ENCODE peak calls at places on chromosomes 12 and 14, in eight cellular contexts. J is fibroblast of mammary gland, B is HepG2, V is transverse colon, Q is IMR-90, Y is RWPE2, M is fibroblast of pulmonary artery, O is tibial nerve. P is an unnamed sample.

GRCh38 chr14:88245321-88245720 is 77.7 kb downstream of the KCNK10 start:
- DNase-seq in J (peak), Q (no peak), V (no peak), M (no peak), B (no peak), Y (no peak), O (no peak), P (no peak)

GRCh38 chr14:60655898-60656754 is 6.8 kb upstream of the SIX1 start:
- DNase-seq in Y (no peak), O (no peak), J (no peak), B (no peak), V (no peak), Q (peak), M (no peak), P (no peak)

GRCh38 chr14:29759521-29760340 is 167.9 kb downstream of the PRKD1 start:
- DNase-seq in V (no peak), J (no peak), Y (no peak), M (no peak), B (no peak), Q (no peak), O (no peak), P (no peak)

GRCh38 chr14:26870722-26871121 is 272.9 kb upstream of the NOVA1 start:
- DNase-seq in J (no peak), B (no peak), M (no peak), Y (no peak), Q (no peak), V (no peak), O (no peak), P (no peak)

GRCh38 chr12:30928356-30929264 is 2.1 kb downstream of the TSPAN11 start:
- DNase-seq in O (no peak), M (no peak), V (no peak), B (no peak), Q (no peak), J (no peak), Y (no peak), P (no peak)

GRCh38 chr12:98154850-98155249 is 360.5 kb upstream of the TMPO start:
- DNase-seq in Q (no peak), J (peak), V (no peak), Y (no peak), O (no peak), B (peak), M (peak), P (peak)

GRCh38 chr14:90781344-90781761 is 34.9 kb downstream of the TTC7B start:
- DNase-seq in Y (peak), O (no peak), B (no peak), V (no peak), M (peak), J (peak), Q (peak), P (peak)

GRCh38 chr12:52398176-52398575 is 8.0 kb downstream of the KRT82 start:
- DNase-seq in Y (no peak), B (no peak), Q (no peak), J (peak), O (no peak), V (no peak), M (no peak), P (no peak)

GRCh38 chr14:24858052-24858451 is 191.9 kb downstream of the STXBP6 start:
- DNase-seq in Q (no peak), V (no peak), O (no peak), M (no peak), J (no peak), Y (no peak), B (no peak), P (no peak)

GRCh38 chr12:89556976-89557375 is 31.1 kb upstream of the POC1B start:
- DNase-seq in B (peak), J (no peak), Q (peak), Y (no peak), M (no peak), V (no peak), O (no peak), P (no peak)

GRCh38 chr14:52700701-52701172 is 5.4 kb upstream of the ERO1A start:
- DNase-seq in J (peak), V (no peak), Y (no peak), B (peak), M (peak), O (no peak), Q (peak), P (peak)

GRCh38 chr12:69534389-69534822 is 50.9 kb upstream of the CCT2 start:
- DNase-seq in O (peak), M (peak), Y (peak), V (peak), Q (peak), B (peak), J (peak), P (peak)

GRCh38 chr14:51095854-51096823 is 1.2 kb upstream of the TRIM9 start:
- DNase-seq in O (peak), Q (peak), J (peak), B (no peak), M (peak), Y (no peak), V (peak), P (peak)

GRCh38 chr14:99360774-99361595 is 89.0 kb upstream of the BCL11B start:
- DNase-seq in O (no peak), J (no peak), M (no peak), B (peak), Q (no peak), V (no peak), Y (no peak), P (no peak)

GRCh38 chr12:14988035-14988434 is 15.2 kb downstream of the PDE6H start:
- DNase-seq in Q (no peak), J (no peak), O (no peak), B (no peak), V (no peak), M (no peak), Y (no peak), P (no peak)

GRCh38 chr12:131117438-131118245 is 163.9 kb downstream of the ADGRD1 start:
- DNase-seq in Y (no peak), Q (no peak), V (no peak), O (no peak), M (no peak), J (no peak), B (no peak), P (no peak)

GRCh38 chr12:66241061-66242043 is 52.3 kb downstream of the IRAK3 start:
- DNase-seq in Q (peak), Y (no peak), V (no peak), J (peak), M (peak), O (no peak), B (no peak), P (peak)

GRCh38 chr14:46300765-46301164 is 350.8 kb downstream of the RPL10L start:
- DNase-seq in O (no peak), M (no peak), Q (no peak), B (no peak), J (no peak), Y (no peak), V (no peak), P (no peak)

GRCh38 chr12:58681730-58682129 is 238.6 kb downstream of the LRIG3 start:
- DNase-seq in Y (no peak), Q (no peak), V (no peak), B (no peak), J (no peak), M (no peak), O (no peak), P (no peak)

GRCh38 chr14:103613517-103613916 is 15.5 kb upstream of the KLC1 start:
- DNase-seq in Y (no peak), V (peak), B (peak), J (peak), M (peak), Q (no peak), O (no peak), P (peak)
- TF ChIP-seq CTCF in Y (peak), V (no peak), B (peak), J (peak), M (peak), Q (peak), O (no peak), P (peak)

GRCh38 chr12:13536219-13536910 is 339.8 kb downstream of the EMP1 start:
- DNase-seq in O (no peak), V (no peak), J (no peak), Y (no peak), B (no peak), Q (no peak), M (no peak), P (no peak)

GRCh38 chr12:13538136-13538535 is 341.6 kb downstream of the EMP1 start:
- DNase-seq in Q (no peak), O (no peak), Y (no peak), J (no peak), M (no peak), B (no peak), V (peak), P (no peak)

GRCh38 chr12:13534242-13534641 is 337.7 kb downstream of the EMP1 start:
- DNase-seq in O (no peak), Y (no peak), J (no peak), M (no peak), B (no peak), Q (no peak), V (no peak), P (no peak)

GRCh38 chr12:13537623-13538022 is 341.1 kb downstream of the EMP1 start:
- DNase-seq in V (no peak), J (no peak), B (no peak), M (no peak), Y (no peak), O (no peak), Q (no peak), P (no peak)

DNA sequence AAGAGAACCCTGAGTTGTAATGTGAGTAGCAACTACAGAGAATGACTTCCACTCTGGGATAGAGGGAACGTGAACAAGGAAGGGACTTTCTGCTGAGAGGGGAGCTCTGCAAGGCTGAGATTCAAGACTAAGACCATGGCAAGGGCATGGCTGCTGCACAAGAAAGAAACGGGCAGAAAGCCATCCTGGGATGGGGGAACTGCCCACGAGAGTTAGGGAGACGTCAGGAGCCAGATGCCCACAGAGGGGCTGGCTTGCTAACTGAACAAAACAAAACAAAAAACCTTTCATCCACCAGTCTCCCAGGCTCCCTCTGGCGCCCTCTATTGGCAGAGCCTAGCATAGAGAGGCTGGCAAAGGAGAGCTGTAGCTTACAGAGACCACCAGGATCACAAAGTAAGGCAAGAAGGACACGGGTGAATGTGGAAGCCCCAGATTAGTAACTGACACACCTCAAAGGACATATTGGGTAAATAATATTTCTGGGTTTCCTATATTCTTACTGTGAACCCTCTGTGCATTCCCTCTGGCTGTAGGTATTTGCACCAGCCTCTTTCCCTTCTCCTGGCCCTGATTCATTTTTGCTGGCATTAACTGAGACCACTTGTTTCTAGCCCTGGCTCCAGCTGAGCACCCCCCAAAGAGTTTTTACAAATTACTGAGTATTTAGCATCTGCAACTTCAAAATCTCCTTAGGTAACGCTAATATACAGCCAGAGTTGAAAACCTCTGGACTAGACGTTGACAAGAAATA is 338.3 kb downstream of the EMP1 start:
- DNase-seq in V (peak), M (peak), Q (peak), O (peak), B (peak), Y (no peak), J (peak), P (peak)
- H3K4me3 ChIP-seq in V (no peak), M (peak), Q (peak), O (peak), B (no peak), Y (no peak), J (no peak), P (no peak)

DNA sequence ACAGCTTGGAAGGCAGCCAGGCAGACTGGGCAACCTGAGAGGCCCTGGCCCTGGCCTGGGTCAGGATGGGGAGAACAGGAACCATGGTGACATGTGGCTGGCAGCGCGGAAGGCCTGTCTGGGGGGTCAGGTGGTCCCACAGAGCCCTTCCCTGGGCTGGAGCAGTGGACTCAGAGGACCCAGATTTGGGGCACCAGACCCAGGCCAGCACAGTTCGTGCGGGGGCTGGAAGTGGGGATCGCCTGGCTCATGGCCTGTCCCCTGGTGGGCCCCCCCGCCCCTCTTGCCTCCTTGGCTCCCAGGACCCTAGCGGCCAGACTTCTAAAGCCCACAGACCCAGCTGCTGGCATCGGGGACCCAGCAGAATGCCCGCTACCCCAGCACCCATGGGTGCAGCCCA is 21.4 kb downstream of the MTA1 start:
- DNase-seq in Y (no peak), M (no peak), V (no peak), J (no peak), O (no peak), Q (no peak), B (no peak), P (no peak)
- TF ChIP-seq CTCF in Y (no peak), M (no peak), V (no peak), J (no peak), O (no peak), Q (no peak), B (no peak), P (no peak)

GRCh38 chr12:1517734-1518485 is 76.5 kb downstream of the FBXL14 start:
- DNase-seq in Q (no peak), O (no peak), M (no peak), Y (peak), V (no peak), J (no peak), B (no peak), P (no peak)

GRCh38 chr12:1518763-1519516 is 75.4 kb downstream of the FBXL14 start:
- DNase-seq in V (no peak), J (peak), B (peak), Q (peak), Y (peak), O (no peak), M (peak), P (peak)

GRCh38 chr12:1517007-1517406 is 77.4 kb downstream of the FBXL14 start:
- DNase-seq in J (peak), B (peak), Q (peak), V (no peak), O (no peak), M (peak), Y (peak), P (peak)

GRCh38 chr12:1519642-1520041 is 74.7 kb downstream of the FBXL14 start:
- DNase-seq in J (no peak), V (no peak), Q (no peak), M (no peak), B (no peak), Y (peak), O (no peak), P (no peak)

GRCh38 chr12:1518486-1518762 is 76.0 kb downstream of the FBXL14 start:
- DNase-seq in B (no peak), Y (no peak), Q (no peak), V (no peak), J (no peak), M (no peak), O (no peak), P (no peak)
- H3K4me3 ChIP-seq in B (no peak), Y (no peak), Q (no peak), V (no peak), J (no peak), M (no peak), O (no peak), P (no peak)

DNA sequence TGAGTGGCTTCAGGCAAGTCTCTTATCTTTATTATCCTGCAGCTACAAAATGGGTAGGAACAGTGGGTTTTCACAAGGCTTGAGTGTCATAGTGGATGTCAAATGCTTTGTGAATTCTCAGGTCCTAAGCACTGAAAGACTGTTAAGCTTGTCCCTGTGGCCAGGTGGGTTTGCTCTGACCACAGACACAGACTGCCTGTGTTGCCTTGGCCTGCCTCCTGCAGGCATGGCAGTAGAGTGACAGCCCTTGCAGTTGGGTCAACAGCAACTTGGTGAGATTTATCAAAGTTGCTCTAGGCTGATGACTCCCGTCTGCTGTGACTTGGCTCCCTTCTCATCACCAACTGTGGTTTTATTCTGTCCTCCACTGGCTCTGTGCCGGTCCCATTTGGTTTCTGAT is 520.0 kb upstream of the CCDC196 start:
- DNase-seq in O (no peak), M (no peak), V (no peak), J (no peak), Y (no peak), Q (no peak), B (no peak), P (no peak)
- TF ChIP-seq CTCF in O (no peak), M (no peak), V (no peak), J (no peak), Y (no peak), Q (no peak), B (no peak), P (no peak)

DNA sequence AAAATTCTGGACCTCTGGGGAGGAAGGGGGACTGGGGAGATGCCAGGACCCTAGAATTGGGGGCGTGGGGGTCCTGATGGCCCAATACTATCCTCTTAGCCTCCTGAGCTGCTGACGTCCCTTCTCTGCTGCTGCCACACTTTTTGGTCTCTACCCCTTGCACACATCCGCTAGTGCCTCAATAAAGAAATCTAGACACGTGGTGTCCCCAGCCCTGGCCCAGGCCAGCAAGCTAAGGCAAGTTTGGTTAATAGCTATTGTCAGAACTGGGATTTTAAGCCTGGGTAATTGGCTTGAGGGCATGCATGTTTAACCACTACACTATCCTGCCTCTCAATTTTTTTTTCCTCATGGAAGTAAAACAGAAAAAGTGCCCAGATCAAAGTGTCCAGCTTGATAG is 962 bp downstream of the OAS2 start:
- DNase-seq in B (no peak), O (no peak), Q (no peak), M (no peak), V (peak), J (no peak), Y (no peak), P (no peak)
- H3K4me3 ChIP-seq in B (no peak), O (peak), Q (no peak), M (no peak), V (peak), J (no peak), Y (no peak), P (peak)

GRCh38 chr12:132561784-132562156 is 48.6 kb downstream of the LRCOL1 start:
- DNase-seq in Q (no peak), Y (no peak), B (no peak), V (no peak), J (peak), M (no peak), O (no peak), P (peak)
- TF ChIP-seq CTCF in Q (peak), Y (no peak), B (peak), V (no peak), J (peak), M (peak), O (no peak), P (peak)

GRCh38 chr12:103877934-103878510 is 37.0 kb upstream of the NT5DC3 start:
- DNase-seq in Q (peak), Y (no peak), M (peak), B (peak), V (peak), O (peak), J (peak), P (peak)
- H3K4me3 ChIP-seq in Q (no peak), Y (no peak), M (no peak), B (no peak), V (no peak), O (no peak), J (no peak), P (no peak)

DNA sequence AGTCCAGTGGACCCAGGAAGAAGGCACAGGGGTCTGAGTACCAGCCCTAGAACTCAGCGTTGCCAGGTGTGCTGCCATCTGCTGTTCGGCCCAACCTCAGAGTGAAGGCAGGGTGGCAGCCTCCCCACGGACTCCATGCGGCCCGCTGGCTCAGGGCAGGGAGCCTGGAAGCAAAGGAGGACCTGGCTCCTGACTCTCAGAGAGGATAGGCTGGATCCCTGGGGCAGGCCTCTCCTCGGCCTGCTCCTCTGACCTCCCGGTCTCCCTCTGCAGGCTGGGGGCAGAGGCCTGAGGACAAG is 10.1 kb downstream of the MCRS1 start:
- DNase-seq in B (no peak), Y (no peak), M (no peak), J (no peak), O (no peak), Q (no peak), V (no peak), P (no peak)
- TF ChIP-seq CTCF in B (peak), Y (peak), M (no peak), J (no peak), O (no peak), Q (peak), V (no peak), P (peak)

GRCh38 chr14:102849522-102850379 is 72.5 kb downstream of the TRAF3 start:
- DNase-seq in M (peak), Q (peak), J (peak), O (no peak), Y (no peak), B (no peak), V (peak), P (peak)
- H3K4me3 ChIP-seq in M (no peak), Q (no peak), J (no peak), O (no peak), Y (no peak), B (no peak), V (peak), P (no peak)

P was measured in choroid plexus epithelial cell.